ENCODE peak calls at places on chromosome 20, in six cellular contexts. I is effector memory CD4-positive, alpha-beta T cell; M is activated CD8-positive, alpha-beta T cell treated with anti-CD3 and anti-CD28 coated beads for 36 hours; X is fibroblast of the aortic adventitia; P is mesenchymal stem cell; K is endodermal cell. N is an unnamed sample.

GRCh38 chr20:36644032-36644712 is 1.8 kb downstream of the SLA2 start:
- DNase-seq in I (peak), X (no peak), M (peak), K (no peak), P (no peak), N (no peak)

GRCh38 chr20:38221041-38221589 is 39.4 kb downstream of the KIAA1755 start:
- DNase-seq in K (peak), P (peak), M (peak), X (peak), I (peak), N (peak)

GRCh38 chr20:1934162-1934561 is 39.0 kb downstream of the SIRPA start:
- DNase-seq in M (no peak), X (peak), P (peak), I (no peak), K (no peak), N (no peak)

GRCh38 chr20:577167-577791 is 32.8 kb downstream of the TCF15 start:
- DNase-seq in K (peak), P (peak), M (no peak), X (peak), I (no peak), N (no peak)

GRCh38 chr20:4375881-4376280 is 345.8 kb upstream of the PRND start:
- DNase-seq in K (no peak), P (no peak), X (peak), M (no peak), I (no peak), N (no peak)

GRCh38 chr20:51542033-51542893 is at the start of gene NFATC2:
- DNase-seq in M (peak), P (no peak), X (no peak), K (peak), I (peak), N (peak)

GRCh38 chr20:33793011-33793931 is 17.9 kb upstream of the CHMP4B start:
- DNase-seq in P (peak), I (no peak), X (peak), M (no peak), K (no peak), N (peak)

GRCh38 chr20:64223526-64224067 is 32.0 kb upstream of the PCMTD2 start:
- DNase-seq in M (no peak), I (no peak), X (peak), P (peak), K (peak), N (peak)

GRCh38 chr20:49400410-49400809 is 82.1 kb downstream of the KCNB1 start:
- DNase-seq in M (no peak), K (no peak), P (no peak), X (peak), I (no peak), N (peak)

GRCh38 chr20:23417861-23418260 is 3.4 kb downstream of the NAPB start:
- DNase-seq in X (no peak), K (no peak), P (no peak), I (no peak), M (no peak), N (no peak)

GRCh38 chr20:46642944-46643343 is 8.3 kb downstream of the SLC13A3 start:
- DNase-seq in P (no peak), K (no peak), X (no peak), M (no peak), I (no peak), N (no peak)

GRCh38 chr20:51036827-51037229 is 13.9 kb upstream of the KCNG1 start:
- DNase-seq in P (no peak), X (no peak), I (no peak), M (no peak), K (no peak), N (no peak)

GRCh38 chr20:1897486-1897885 is 2.3 kb downstream of the SIRPA start:
- DNase-seq in K (no peak), X (peak), M (no peak), P (peak), I (no peak), N (no peak)

GRCh38 chr20:39108746-39109145 is 146.6 kb downstream of the DHX35 start:
- DNase-seq in I (no peak), P (no peak), X (peak), K (no peak), M (no peak), N (no peak)

GRCh38 chr20:48722002-48722731 is 105.6 kb downstream of the PREX1 start:
- DNase-seq in K (no peak), M (no peak), X (peak), I (no peak), P (peak), N (peak)

GRCh38 chr20:46057856-46058655 is 29.0 kb downstream of the SLC12A5 start:
- DNase-seq in I (no peak), K (peak), M (peak), P (peak), X (peak), N (peak)

GRCh38 chr20:21615617-21616080 is 89.8 kb upstream of the PAX1 start:
- DNase-seq in P (no peak), X (peak), I (peak), K (peak), M (peak), N (peak)

GRCh38 chr20:58639182-58640146 is 11.6 kb upstream of the STX16 start:
- DNase-seq in K (no peak), X (no peak), M (no peak), P (no peak), I (no peak), N (no peak)

GRCh38 chr20:4233520-4233919 is 218.2 kb upstream of the RNF24 start:
- DNase-seq in I (no peak), P (no peak), K (no peak), X (no peak), M (peak), N (no peak)

GRCh38 chr20:58749979-58750378 is 57.4 kb downstream of the NPEPL1 start:
- DNase-seq in P (no peak), M (no peak), K (peak), X (no peak), I (no peak), N (no peak)

GRCh38 chr20:50913976-50914375 is 17.3 kb downstream of the ADNP start:
- DNase-seq in I (no peak), P (peak), X (peak), K (no peak), M (peak), N (no peak)

GRCh38 chr20:62156592-62157386 is 13.2 kb downstream of the SS18L1 start:
- DNase-seq in X (peak), K (peak), P (peak), I (peak), M (peak), N (peak)

GRCh38 chr20:20503788-20504528 is 136.1 kb downstream of the INSM1 start:
- DNase-seq in X (no peak), K (no peak), M (no peak), I (no peak), P (no peak), N (no peak)

GRCh38 chr20:45629496-45630100 is at the start of gene WFDC10A:
- DNase-seq in M (peak), P (peak), K (peak), X (peak), I (no peak), N (no peak)

GRCh38 chr20:44204156-44204831 is 6.3 kb downstream of the OSER1 start:
- DNase-seq in I (no peak), X (peak), K (no peak), M (no peak), P (peak), N (no peak)